ENCODE peak calls at places on chromosomes 6 and 20, in eight cellular contexts. One of them, this sample, is unnamed.

GRCh38 chr6:99119109-99120031 is 171.6 kb upstream of the FBXL4 start:
- DNase-seq in cardiac muscle cell: peak
- DNase-seq in ovary: no peak
- DNase-seq in fibroblast of mammary gland: peak
- DNase-seq in HTR-8/SVneo: peak
- DNase-seq in choroid plexus epithelial cell: peak
- DNase-seq in activated CD8-positive, alpha-beta T cell treated with anti-CD3 and anti-CD28 coated beads for 36 hours: peak
- DNase-seq in NCI-H1436 treated with DMSO at 0.1 percent for 48 hours: peak
- DNase-seq in this sample: peak

GRCh38 chr6:63543982-63544381 is 28.3 kb upstream of the LOC128125822 start:
- DNase-seq in choroid plexus epithelial cell: peak
- DNase-seq in cardiac muscle cell: no peak
- DNase-seq in ovary: no peak
- DNase-seq in fibroblast of mammary gland: no peak
- DNase-seq in HTR-8/SVneo: no peak
- DNase-seq in activated CD8-positive, alpha-beta T cell treated with anti-CD3 and anti-CD28 coated beads for 36 hours: no peak
- DNase-seq in NCI-H1436 treated with DMSO at 0.1 percent for 48 hours: no peak
- DNase-seq in this sample: no peak

GRCh38 chr20:910840-911770 is 5.0 kb downstream of the ANGPT4 start:
- DNase-seq in activated CD8-positive, alpha-beta T cell treated with anti-CD3 and anti-CD28 coated beads for 36 hours: peak
- DNase-seq in fibroblast of mammary gland: peak
- DNase-seq in NCI-H1436 treated with DMSO at 0.1 percent for 48 hours: no peak
- DNase-seq in HTR-8/SVneo: no peak
- DNase-seq in ovary: peak
- DNase-seq in cardiac muscle cell: no peak
- DNase-seq in choroid plexus epithelial cell: peak
- DNase-seq in this sample: no peak

GRCh38 chr6:24125980-24126379 is at the start of gene NRSN1:
- DNase-seq in cardiac muscle cell: peak
- DNase-seq in activated CD8-positive, alpha-beta T cell treated with anti-CD3 and anti-CD28 coated beads for 36 hours: peak
- DNase-seq in HTR-8/SVneo: no peak
- DNase-seq in fibroblast of mammary gland: no peak
- DNase-seq in choroid plexus epithelial cell: no peak
- DNase-seq in NCI-H1436 treated with DMSO at 0.1 percent for 48 hours: peak
- DNase-seq in ovary: no peak
- DNase-seq in this sample: no peak

GRCh38 chr6:37643851-37644672 is 53.6 kb downstream of the MDGA1 start:
- DNase-seq in fibroblast of mammary gland: no peak
- DNase-seq in activated CD8-positive, alpha-beta T cell treated with anti-CD3 and anti-CD28 coated beads for 36 hours: no peak
- DNase-seq in NCI-H1436 treated with DMSO at 0.1 percent for 48 hours: no peak
- DNase-seq in cardiac muscle cell: no peak
- DNase-seq in HTR-8/SVneo: no peak
- DNase-seq in ovary: no peak
- DNase-seq in choroid plexus epithelial cell: no peak
- DNase-seq in this sample: peak

GRCh38 chr6:95576218-95576617 is 1.1 kb upstream of the MANEA start:
- DNase-seq in cardiac muscle cell: no peak
- DNase-seq in choroid plexus epithelial cell: peak
- DNase-seq in fibroblast of mammary gland: no peak
- DNase-seq in HTR-8/SVneo: no peak
- DNase-seq in NCI-H1436 treated with DMSO at 0.1 percent for 48 hours: no peak
- DNase-seq in activated CD8-positive, alpha-beta T cell treated with anti-CD3 and anti-CD28 coated beads for 36 hours: no peak
- DNase-seq in ovary: no peak
- DNase-seq in this sample: no peak

GRCh38 chr6:141562181-141562800 is 570.4 kb upstream of the GJE1 start:
- DNase-seq in choroid plexus epithelial cell: peak
- DNase-seq in ovary: peak
- DNase-seq in NCI-H1436 treated with DMSO at 0.1 percent for 48 hours: no peak
- DNase-seq in HTR-8/SVneo: no peak
- DNase-seq in activated CD8-positive, alpha-beta T cell treated with anti-CD3 and anti-CD28 coated beads for 36 hours: peak
- DNase-seq in fibroblast of mammary gland: no peak
- DNase-seq in cardiac muscle cell: peak
- DNase-seq in this sample: peak

GRCh38 chr6:13267142-13267621 is 61.2 kb downstream of the TBC1D7 start:
- DNase-seq in fibroblast of mammary gland: peak
- DNase-seq in choroid plexus epithelial cell: peak
- DNase-seq in ovary: no peak
- DNase-seq in NCI-H1436 treated with DMSO at 0.1 percent for 48 hours: no peak
- DNase-seq in HTR-8/SVneo: no peak
- DNase-seq in activated CD8-positive, alpha-beta T cell treated with anti-CD3 and anti-CD28 coated beads for 36 hours: no peak
- DNase-seq in cardiac muscle cell: no peak
- DNase-seq in this sample: no peak

GRCh38 chr6:111990214-111990613 is 63.7 kb upstream of the CCN6 start:
- DNase-seq in choroid plexus epithelial cell: no peak
- DNase-seq in NCI-H1436 treated with DMSO at 0.1 percent for 48 hours: no peak
- DNase-seq in activated CD8-positive, alpha-beta T cell treated with anti-CD3 and anti-CD28 coated beads for 36 hours: peak
- DNase-seq in fibroblast of mammary gland: no peak
- DNase-seq in cardiac muscle cell: no peak
- DNase-seq in ovary: no peak
- DNase-seq in HTR-8/SVneo: no peak
- DNase-seq in this sample: no peak

GRCh38 chr6:142845624-142846458 is 99.1 kb downstream of the HIVEP2 start:
- DNase-seq in HTR-8/SVneo: peak
- DNase-seq in fibroblast of mammary gland: peak
- DNase-seq in cardiac muscle cell: peak
- DNase-seq in activated CD8-positive, alpha-beta T cell treated with anti-CD3 and anti-CD28 coated beads for 36 hours: peak
- DNase-seq in NCI-H1436 treated with DMSO at 0.1 percent for 48 hours: no peak
- DNase-seq in ovary: peak
- DNase-seq in choroid plexus epithelial cell: peak
- DNase-seq in this sample: peak

GRCh38 chr20:39853050-39853449 is 836.0 kb downstream of the MAFB start:
- DNase-seq in cardiac muscle cell: no peak
- DNase-seq in NCI-H1436 treated with DMSO at 0.1 percent for 48 hours: no peak
- DNase-seq in ovary: no peak
- DNase-seq in activated CD8-positive, alpha-beta T cell treated with anti-CD3 and anti-CD28 coated beads for 36 hours: no peak
- DNase-seq in fibroblast of mammary gland: no peak
- DNase-seq in choroid plexus epithelial cell: no peak
- DNase-seq in HTR-8/SVneo: no peak
- DNase-seq in this sample: no peak

GRCh38 chr20:32672315-32672981 is 1.3 kb downstream of the C20orf203 start:
- DNase-seq in cardiac muscle cell: no peak
- DNase-seq in NCI-H1436 treated with DMSO at 0.1 percent for 48 hours: no peak
- DNase-seq in HTR-8/SVneo: no peak
- DNase-seq in activated CD8-positive, alpha-beta T cell treated with anti-CD3 and anti-CD28 coated beads for 36 hours: peak
- DNase-seq in fibroblast of mammary gland: no peak
- DNase-seq in choroid plexus epithelial cell: no peak
- DNase-seq in ovary: no peak
- DNase-seq in this sample: no peak

GRCh38 chr20:58349586-58349985 is 39.4 kb upstream of the VAPB start:
- DNase-seq in NCI-H1436 treated with DMSO at 0.1 percent for 48 hours: no peak
- DNase-seq in ovary: no peak
- DNase-seq in cardiac muscle cell: no peak
- DNase-seq in activated CD8-positive, alpha-beta T cell treated with anti-CD3 and anti-CD28 coated beads for 36 hours: no peak
- DNase-seq in fibroblast of mammary gland: peak
- DNase-seq in HTR-8/SVneo: peak
- DNase-seq in choroid plexus epithelial cell: peak
- DNase-seq in this sample: peak